ENCODE peak calls at places on chromosomes 5 and 9, in nine cellular contexts. O is IMR-90; Z is tibial artery; Q is HCT116; V is coronary artery; S is PC-9; E is heart left ventricle; I is CD8-positive, alpha-beta T cell; J is A549. D is an unnamed sample.

GRCh38 chr9:112029921-112030444 is 133.4 kb downstream of the UGCG start:
- DNase-seq in O (peak; percentile 84), Z (no peak), Q (no peak), V (no peak), S (peak; percentile 83), E (no peak), I (no peak), J (peak; percentile 87), D (no peak)

GRCh38 chr5:129945779-129946270 is 41.6 kb downstream of the CHSY3 start:
- DNase-seq in O (no peak), Z (no peak), Q (no peak), V (no peak), S (no peak), E (no peak), I (no peak), J (no peak), D (no peak)

GRCh38 chr5:144596517-144596916 is 425.8 kb downstream of the KCTD16 start:
- DNase-seq in O (no peak), Z (no peak), Q (no peak), V (no peak), S (no peak), E (no peak), I (no peak), J (no peak), D (no peak)

GRCh38 chr9:19114680-19115270 is 12.1 kb upstream of the HAUS6 start:
- DNase-seq in O (peak; percentile 68), Z (no peak), Q (no peak), V (no peak), S (no peak), E (no peak), I (no peak), J (no peak), D (no peak)

GRCh38 chr9:16898464-16898863 is 28.0 kb upstream of the BNC2 start:
- DNase-seq in O (no peak), Z (no peak), Q (no peak), V (no peak), S (no peak), E (no peak), I (no peak), J (no peak), D (no peak)

GRCh38 chr9:78680196-78680595 is 383.3 kb downstream of the PSAT1 start:
- DNase-seq in O (no peak), Z (no peak), Q (no peak), V (no peak), S (no peak), E (no peak), I (no peak), J (no peak), D (no peak)

GRCh38 chr5:10576121-10576789 is 12.4 kb downstream of the ANKRD33B start:
- DNase-seq in O (no peak), Z (no peak), Q (no peak), V (no peak), S (no peak), E (no peak), I (no peak), J (no peak), D (no peak)

GRCh38 chr5:67305913-67306710 is 109.5 kb upstream of the CD180 start:
- DNase-seq in O (peak; percentile 56), Z (no peak), Q (no peak), V (no peak), S (no peak), E (no peak), I (no peak), J (no peak), D (no peak)

GRCh38 chr5:169648725-169649124 is 11.7 kb downstream of the DOCK2 start:
- DNase-seq in O (peak; percentile 48), Z (no peak), Q (no peak), V (no peak), S (peak; percentile 17), E (peak; percentile 60), I (no peak), J (no peak), D (no peak)

GRCh38 chr5:138233280-138233679 is 20.2 kb upstream of the CDC23 start:
- DNase-seq in O (no peak), Z (no peak), Q (no peak), V (no peak), S (no peak), E (no peak), I (no peak), J (peak; percentile 26), D (no peak)

GRCh38 chr5:143776951-143777350 is 35.0 kb upstream of the HMHB1 start:
- DNase-seq in O (no peak), Z (no peak), Q (no peak), V (no peak), S (no peak), E (no peak), I (no peak), J (no peak), D (no peak)

GRCh38 chr9:14895806-14896205 is 14.4 kb downstream of the FREM1 start:
- DNase-seq in O (peak; percentile 3), Z (no peak), Q (no peak), V (no peak), S (peak; percentile 13), E (no peak), I (no peak), J (no peak), D (no peak)

GRCh38 chr5:37774912-37775483 is 64.8 kb downstream of the GDNF start:
- DNase-seq in O (peak; percentile 31), Z (no peak), Q (peak; percentile 36), V (no peak), S (no peak), E (no peak), I (no peak), J (peak; percentile 56), D (no peak)

GRCh38 chr5:135438712-135439111 is 8.4 kb downstream of the DCANP1 start:
- DNase-seq in O (no peak), Z (no peak), Q (no peak), V (no peak), S (no peak), E (no peak), I (no peak), J (no peak), D (no peak)

GRCh38 chr5:149728303-149728702 is 1.8 kb upstream of the PPARGC1B start:
- DNase-seq in O (no peak), Z (no peak), Q (no peak), V (no peak), S (no peak), E (no peak), I (no peak), J (no peak), D (no peak)

GRCh38 chr5:95884021-95884333 is 61.5 kb upstream of the GLRX start:
- DNase-seq in O (peak; percentile 68), Z (no peak), Q (no peak), V (no peak), S (peak; percentile 9), E (no peak), I (no peak), J (no peak), D (no peak)

GRCh38 chr9:136282272-136282861 is 21.5 kb downstream of the CCDC187 start:
- DNase-seq in O (no peak), Z (no peak), Q (no peak), V (no peak), S (peak; percentile 29), E (no peak), I (no peak), J (no peak), D (no peak)

GRCh38 chr9:136284951-136285350 is 18.9 kb downstream of the CCDC187 start:
- DNase-seq in O (no peak), Z (no peak), Q (no peak), V (no peak), S (no peak), E (no peak), I (no peak), J (no peak), D (no peak)

GRCh38 chr9:136284311-136284710 is 19.6 kb downstream of the CCDC187 start:
- DNase-seq in O (no peak), Z (no peak), Q (no peak), V (no peak), S (no peak), E (no peak), I (no peak), J (no peak), D (no peak)

GRCh38 chr9:136281421-136282271 is 22.2 kb downstream of the CCDC187 start:
- DNase-seq in O (no peak), Z (no peak), Q (no peak), V (no peak), S (no peak), E (no peak), I (no peak), J (no peak), D (no peak)

DNA sequence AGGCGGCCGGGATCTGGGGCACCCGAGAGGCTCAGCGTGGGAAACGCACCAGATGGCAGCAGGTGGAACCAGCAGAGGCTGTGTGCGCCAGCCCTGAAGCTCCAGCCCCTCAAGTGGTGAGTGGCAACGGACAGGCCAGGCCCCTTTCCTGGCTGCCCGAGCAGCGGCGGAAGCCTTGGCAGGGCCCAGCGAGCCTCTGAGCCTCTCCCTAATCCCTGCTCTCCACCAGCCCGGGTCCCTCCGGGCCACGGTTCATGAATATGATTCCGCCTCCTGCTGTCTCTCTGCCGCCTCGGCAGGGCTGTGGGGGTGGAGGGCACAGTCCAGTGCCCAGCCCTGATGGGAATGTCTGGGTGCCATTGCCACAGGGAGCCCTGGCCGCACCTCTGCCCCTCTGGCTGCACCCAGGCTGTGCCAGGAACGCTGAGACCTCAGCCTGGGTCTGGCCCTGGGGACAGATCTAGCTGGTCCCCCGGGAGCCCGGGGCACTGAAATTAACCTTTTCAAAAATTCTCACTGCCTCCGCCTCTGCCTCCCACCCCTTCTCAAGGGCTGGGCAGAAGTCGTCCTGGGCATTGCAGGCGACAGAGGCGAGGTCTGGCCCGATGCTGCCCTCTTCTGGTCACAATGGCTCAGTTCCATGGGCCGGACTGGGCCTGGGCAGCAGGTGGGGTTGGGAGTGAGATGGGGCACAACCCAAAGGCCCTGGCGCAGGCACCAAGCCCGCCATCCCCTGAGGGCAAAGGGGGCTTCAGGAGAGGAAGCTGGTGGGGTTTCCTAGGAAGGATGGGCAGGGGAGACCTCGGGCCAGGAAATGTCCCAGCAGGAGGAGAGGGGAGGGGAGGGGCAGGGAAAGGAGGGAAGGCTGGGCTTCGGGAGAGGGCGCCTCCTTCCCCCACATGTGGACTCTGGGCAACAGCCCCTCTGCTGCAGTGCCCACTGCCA is 20.3 kb downstream of the CCDC187 start:
- DNase-seq in O (peak; percentile 52), Z (peak; percentile 74), Q (peak; percentile 54), V (peak; percentile 85), S (peak; percentile 86), E (peak; percentile 80), I (peak; percentile 59), J (peak; percentile 78), D (peak; percentile 80)
- H3K4me3 ChIP-seq in O (no peak overlapping the region), Z (peak overlapping the region; percentile 54), Q (no peak overlapping the region), V (peak overlapping the region; percentile 66), S (no peak overlapping the region), E (peak overlapping the region; percentile 4), I (no peak overlapping the region), J (no peak overlapping the region), D (peak overlapping the region; percentile 37)

GRCh38 chr9:122463828-122464632 is 13.7 kb downstream of the OR1J1 start:
- DNase-seq in O (no peak), Z (no peak), Q (peak; percentile 28), V (no peak), S (no peak), E (no peak), I (no peak), J (peak; percentile 24), D (no peak)
- H3K27ac ChIP-seq in O (peak overlapping the region; percentile 15), Z (no peak overlapping the region), Q (no peak overlapping the region), V (no peak overlapping the region), S (no peak overlapping the region), E (no peak overlapping the region), I (peak overlapping the region; percentile 39), J (no peak overlapping the region), D (no peak overlapping the region)

GRCh38 chr5:113682497-113683136 is 169.1 kb downstream of the YTHDC2 start:
- DNase-seq in O (peak; percentile 8), Z (no peak), Q (peak; percentile 7), V (no peak), S (no peak), E (no peak), I (no peak), J (peak; percentile 3), D (no peak)
- TF ChIP-seq CTCF in O (peak; percentile 15), Z (no peak), Q (peak; percentile 22), V (no peak), S (peak; percentile 30), E (no peak), I (no peak), J (no peak), D (no peak)

GRCh38 chr9:121499177-121499426 is 542 bp downstream of the GGTA1 start:
- DNase-seq in O (no peak), Z (no peak), Q (no peak), V (no peak), S (no peak), E (no peak), I (no peak), J (no peak), D (no peak)
- H3K4me3 ChIP-seq in O (peak overlapping the region; percentile 33), Z (peak overlapping the region; percentile 82), Q (peak overlapping the region; percentile 72), V (peak overlapping the region; percentile 83), S (peak overlapping the region; percentile 58), E (peak overlapping the region; percentile 76), I (peak overlapping the region; percentile 39), J (peak overlapping the region; percentile 53), D (peak overlapping the region; percentile 67)